ENCODE peak calls at places on chromosomes 16 and 17, in nine cellular contexts. R is endodermal cell; W is aorta; U is colonic mucosa; A is CD8-positive, alpha-beta memory T cell; B is naive thymus-derived CD4-positive, alpha-beta T cell; L is GM23338; H is HCT116; T is heart left ventricle. N is an unnamed sample. For H3K4me1 and H3K36me3, the result is how much of the 10 kb centered on the place peaks cover.

GRCh38 chr16:49986351-49987124 is 38.5 kb upstream of the CNEP1R1 start:
- DNase-seq in A (no peak), B (no peak), R (peak), U (no peak), W (no peak), T (no peak), L (peak), H (peak), N (no peak)

GRCh38 chr16:4792951-4793513 is 2.1 kb upstream of the SMIM22 start:
- DNase-seq in W (no peak), T (no peak), A (no peak), R (no peak), H (no peak), L (peak), U (no peak), B (no peak), N (no peak)

GRCh38 chr16:6144441-6144840 is 1046.8 kb upstream of the EEF2KMT start:
- DNase-seq in A (no peak), T (no peak), R (no peak), L (no peak), H (no peak), U (no peak), W (no peak), B (no peak), N (no peak)

GRCh38 chr16:89357055-89357454 is 133.3 kb downstream of the ANKRD11 start:
- DNase-seq in U (no peak), L (peak), T (no peak), H (no peak), A (no peak), B (no peak), R (peak), W (peak), N (no peak)

GRCh38 chr17:71110326-71110725 is 941.0 kb downstream of the KCNJ2 start:
- DNase-seq in R (no peak), W (no peak), U (no peak), A (no peak), L (no peak), H (peak), T (no peak), B (no peak), N (no peak)

GRCh38 chr17:57415737-57416354 is 159.5 kb downstream of the MSI2 start:
- DNase-seq in W (no peak), R (no peak), B (no peak), H (no peak), L (no peak), U (no peak), A (no peak), T (no peak), N (no peak)

GRCh38 chr17:78184311-78184710 is 2.5 kb downstream of the TK1 start:
- DNase-seq in T (no peak), H (no peak), W (peak), R (peak), L (no peak), U (no peak), B (no peak), A (no peak), N (no peak)

GRCh38 chr16:30112197-30113030 is 923 bp downstream of the GDPD3 start:
- DNase-seq in L (peak), W (peak), U (peak), T (peak), R (peak), A (peak), B (peak), H (no peak), N (no peak)

GRCh38 chr16:89892055-89892630 is 18.8 kb downstream of the TCF25 start:
- DNase-seq in W (no peak), U (no peak), L (no peak), B (no peak), T (no peak), A (no peak), R (no peak), H (no peak), N (no peak)

GRCh38 chr16:60304078-60304477 is 1570.0 kb upstream of the GOT2 start:
- DNase-seq in R (no peak), L (no peak), W (no peak), H (no peak), T (no peak), B (no peak), U (no peak), A (no peak), N (no peak)

GRCh38 chr16:30656974-30657865 is 1.0 kb upstream of the FBRS start:
- DNase-seq in H (no peak), T (no peak), B (no peak), R (no peak), A (no peak), L (no peak), W (no peak), U (no peak), N (no peak)

GRCh38 chr16:49857423-49858181 is 1.7 kb upstream of the ZNF423 start:
- DNase-seq in U (peak), L (peak), H (peak), A (peak), T (peak), W (peak), B (peak), R (peak), N (peak)

GRCh38 chr16:1531638-1531910 is 1.9 kb upstream of the TMEM204 start:
- DNase-seq in U (no peak), A (no peak), B (no peak), H (no peak), W (no peak), L (no peak), R (no peak), T (peak), N (no peak)
- H3K4me1 ChIP-seq in U (under half), A (under half), B (under half), H (under half), W (under half), L (under half), R (under half), T (half or more), N (under half)

GRCh38 chr16:192686-193085 is 12.4 kb downstream of the HBQ1 start:
- DNase-seq in W (no peak), B (no peak), R (no peak), L (no peak), H (no peak), T (no peak), U (no peak), A (no peak), N (no peak)
- H3K36me3 ChIP-seq in W (under half), B (under half), R (half or more), L (half or more), H (under half), T (under half), U (under half), A (under half), N (under half)

GRCh38 chr16:75244225-75244792 is 7.1 kb downstream of the BCAR1 start:
- DNase-seq in W (peak), B (no peak), A (no peak), T (peak), H (no peak), U (no peak), R (no peak), L (no peak), N (peak)

GRCh38 chr16:75241412-75241811 is 10.0 kb downstream of the BCAR1 start:
- DNase-seq in U (no peak), R (no peak), H (no peak), B (no peak), A (no peak), T (peak), L (no peak), W (no peak), N (no peak)

GRCh38 chr16:75243667-75244224 is 7.7 kb downstream of the BCAR1 start:
- DNase-seq in R (no peak), T (no peak), U (no peak), L (no peak), W (no peak), B (no peak), A (no peak), H (no peak), N (no peak)

GRCh38 chr16:75239463-75240122 is 11.8 kb downstream of the BCAR1 start:
- DNase-seq in R (no peak), H (no peak), B (no peak), L (no peak), A (no peak), T (peak), W (no peak), U (no peak), N (no peak)

DNA sequence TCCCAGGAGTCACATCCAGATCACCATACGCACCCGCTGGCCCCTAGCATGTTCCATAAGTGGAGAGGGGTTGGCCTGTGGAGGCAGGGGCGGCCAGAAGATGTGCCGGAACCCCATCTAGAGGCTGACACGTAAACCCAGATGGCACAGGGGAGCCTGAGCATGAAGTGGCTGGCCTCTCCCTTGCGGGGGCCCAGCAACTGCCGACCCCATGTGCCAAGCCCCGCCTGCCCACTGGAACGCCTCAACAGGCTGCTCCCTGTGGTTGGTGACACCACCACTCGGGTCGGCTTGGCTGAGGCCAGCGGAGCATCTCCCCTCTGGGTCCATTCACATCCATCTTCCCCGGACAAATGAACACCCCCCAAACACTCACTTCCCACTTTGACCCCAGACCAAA is 9.5 kb downstream of the BCAR1 start:
- DNase-seq in R (no peak), H (no peak), A (no peak), L (no peak), W (no peak), U (no peak), T (peak), B (no peak), N (no peak)
- H3K4me1 ChIP-seq in R (under half), H (half or more), A (under half), L (under half), W (under half), U (under half), T (half or more), B (under half), N (under half)

DNA sequence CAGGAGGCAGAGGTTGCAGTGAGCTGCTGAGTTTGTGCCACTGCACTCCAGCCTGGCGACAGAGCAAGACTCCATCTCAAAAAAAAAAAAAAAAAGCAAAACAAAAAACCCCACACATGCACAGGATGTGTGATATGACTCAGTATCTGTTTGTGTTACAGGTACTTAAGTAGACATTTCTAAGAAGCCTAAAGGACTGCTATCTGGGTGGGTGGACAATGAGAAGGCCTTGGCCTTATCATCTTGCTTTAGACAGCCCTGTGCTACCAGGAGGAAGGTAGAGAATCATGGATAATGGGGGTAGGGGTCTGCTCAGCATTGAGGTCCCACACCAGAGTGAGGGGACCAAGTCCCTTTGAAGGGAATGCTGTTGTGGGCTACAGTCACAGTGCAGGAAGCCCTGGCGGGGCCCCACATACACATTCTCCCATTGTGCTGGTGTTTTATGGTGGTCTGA is 26.7 kb downstream of the PLD6 start:
- DNase-seq in H (no peak), W (no peak), T (no peak), R (no peak), U (no peak), B (peak), L (no peak), A (peak), N (no peak)
- H3K36me3 ChIP-seq in H (under half), W (under half), T (under half), R (half or more), U (under half), B (under half), L (under half), A (under half), N (under half)

GRCh38 chr17:17562145-17562529 is 29.4 kb downstream of the PEMT start:
- DNase-seq in T (no peak), L (no peak), B (no peak), U (no peak), A (no peak), R (no peak), H (no peak), W (no peak), N (no peak)

GRCh38 chr17:17563530-17563929 is 28.0 kb downstream of the PEMT start:
- DNase-seq in R (no peak), H (no peak), B (no peak), T (no peak), A (no peak), W (no peak), U (no peak), L (no peak), N (no peak)

GRCh38 chr17:17560975-17561374 is 30.5 kb downstream of the PEMT start:
- DNase-seq in R (no peak), B (no peak), W (no peak), A (no peak), H (no peak), L (no peak), U (no peak), T (no peak), N (no peak)

GRCh38 chr17:17560167-17560566 is 31.3 kb downstream of the PEMT start:
- DNase-seq in B (no peak), R (no peak), H (no peak), W (no peak), A (no peak), T (no peak), L (no peak), U (no peak), N (no peak)

GRCh38 chr17:17561408-17562144 is 29.9 kb downstream of the PEMT start:
- DNase-seq in H (no peak), A (no peak), U (peak), L (no peak), R (no peak), T (no peak), W (peak), B (no peak), N (peak)
- H3K4me1 ChIP-seq in H (under half), A (under half), U (under half), L (under half), R (under half), T (under half), W (under half), B (under half), N (under half)

GRCh38 chr17:9125722-9126121 is 104.4 kb downstream of the NTN1 start:
- DNase-seq in W (peak), H (no peak), R (no peak), A (no peak), B (no peak), T (no peak), U (no peak), L (no peak), N (no peak)
- H3K36me3 ChIP-seq in W (under half), H (under half), R (under half), A (under half), B (under half), T (under half), U (under half), L (under half), N (under half)

GRCh38 chr16:57785924-57786323 is 16.4 kb downstream of the KIFC3 start:
- DNase-seq in R (no peak), U (no peak), T (peak), H (no peak), A (no peak), L (no peak), W (no peak), B (no peak), N (no peak)

GRCh38 chr16:57783883-57784282 is 18.4 kb downstream of the KIFC3 start:
- DNase-seq in A (no peak), U (no peak), T (peak), R (no peak), H (no peak), L (no peak), B (no peak), W (peak), N (no peak)

GRCh38 chr16:57785385-57785784 is 16.9 kb downstream of the KIFC3 start:
- DNase-seq in T (peak), H (no peak), R (no peak), L (no peak), U (no peak), W (no peak), B (no peak), A (no peak), N (no peak)

GRCh38 chr16:57783116-57783515 is 19.2 kb downstream of the KIFC3 start:
- DNase-seq in H (no peak), B (no peak), U (no peak), T (no peak), W (peak), R (no peak), L (no peak), A (no peak), N (no peak)

GRCh38 chr16:57784334-57784733 is 18.0 kb downstream of the KIFC3 start:
- DNase-seq in U (no peak), R (no peak), A (no peak), T (peak), B (no peak), W (no peak), L (no peak), H (no peak), N (no peak)
- H3K4me1 ChIP-seq in U (under half), R (under half), A (under half), T (under half), B (under half), W (under half), L (under half), H (under half), N (under half)

DNA sequence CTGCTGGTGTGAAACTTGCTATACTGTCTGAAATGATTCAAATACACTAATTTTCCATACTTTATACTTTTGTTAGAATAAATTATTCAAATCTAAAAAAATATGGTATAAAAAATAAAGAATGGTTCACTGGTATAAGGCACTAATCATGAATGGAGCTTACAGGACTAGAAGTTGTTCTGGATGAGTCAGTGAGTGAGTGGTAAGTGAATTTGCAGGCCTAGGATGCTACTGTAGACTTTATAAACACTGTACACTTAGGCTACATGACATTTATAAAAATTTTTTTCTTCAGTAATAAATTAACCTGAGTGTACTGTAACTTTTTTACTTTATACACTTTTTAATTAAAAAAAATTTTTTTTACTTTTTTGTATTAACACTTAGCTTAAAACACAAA is 95.5 kb downstream of the MAP2K4 start:
- DNase-seq in T (no peak), W (no peak), L (no peak), B (no peak), R (no peak), U (no peak), A (no peak), H (no peak), N (no peak)
- H3K36me3 ChIP-seq in T (under half), W (under half), L (under half), B (under half), R (half or more), U (under half), A (under half), H (under half), N (under half)

GRCh38 chr16:67697813-67698212 is 21.3 kb downstream of the GFOD2 start:
- DNase-seq in U (peak), B (no peak), W (no peak), A (no peak), T (no peak), H (no peak), R (no peak), L (no peak), N (no peak)
- H3K4me1 ChIP-seq in U (under half), B (under half), W (under half), A (under half), T (under half), H (under half), R (under half), L (under half), N (under half)

N was measured in lung.